ENCODE peak calls at places on chromosomes 4 and X, in nine cellular contexts. One of them, this sample, is unnamed.

GRCh38 chr4:893995-894705 is 38.0 kb downstream of the GAK start:
- DNase-seq in psoas muscle: no peak
- DNase-seq in HTR-8/SVneo: no peak
- DNase-seq in NCI-H460: no peak
- DNase-seq in NCI-H1930: no peak
- DNase-seq in T-helper 17 cell: no peak
- DNase-seq in heart right ventricle: no peak
- DNase-seq in mesenteric fat pad: no peak
- DNase-seq in EL: no peak
- DNase-seq in this sample: no peak

GRCh38 chr4:38387348-38387747 is 276.7 kb upstream of the KLF3 start:
- DNase-seq in T-helper 17 cell: no peak
- DNase-seq in HTR-8/SVneo: no peak
- DNase-seq in NCI-H460: no peak
- DNase-seq in psoas muscle: peak; percentile 64
- DNase-seq in mesenteric fat pad: no peak
- DNase-seq in heart right ventricle: peak; percentile 26
- DNase-seq in NCI-H1930: no peak
- DNase-seq in EL: no peak
- DNase-seq in this sample: peak; percentile 39

GRCh38 chr4:89528525-89529133 is 221.0 kb upstream of the GPRIN3 start:
- DNase-seq in psoas muscle: no peak
- DNase-seq in NCI-H1930: no peak
- DNase-seq in mesenteric fat pad: no peak
- DNase-seq in T-helper 17 cell: no peak
- DNase-seq in HTR-8/SVneo: no peak
- DNase-seq in NCI-H460: no peak
- DNase-seq in EL: no peak
- DNase-seq in heart right ventricle: no peak
- DNase-seq in this sample: no peak

GRCh38 chr4:16582526-16582925 is 315.9 kb downstream of the LDB2 start:
- DNase-seq in T-helper 17 cell: no peak
- DNase-seq in EL: peak; percentile 8
- DNase-seq in HTR-8/SVneo: no peak
- DNase-seq in NCI-H460: no peak
- DNase-seq in mesenteric fat pad: no peak
- DNase-seq in NCI-H1930: no peak
- DNase-seq in psoas muscle: no peak
- DNase-seq in heart right ventricle: no peak
- DNase-seq in this sample: no peak

GRCh38 chr4:123939621-123940020 is 543.0 kb downstream of the SPRY1 start:
- DNase-seq in NCI-H1930: no peak
- DNase-seq in HTR-8/SVneo: peak; percentile 74
- DNase-seq in mesenteric fat pad: no peak
- DNase-seq in psoas muscle: no peak
- DNase-seq in heart right ventricle: no peak
- DNase-seq in T-helper 17 cell: no peak
- DNase-seq in NCI-H460: no peak
- DNase-seq in EL: peak; percentile 80
- DNase-seq in this sample: peak; percentile 85

GRCh38 chrX:125436855-125437254 is 117.2 kb downstream of the TEX13C start:
- DNase-seq in NCI-H460: no peak
- DNase-seq in NCI-H1930: peak; percentile 3
- DNase-seq in mesenteric fat pad: no peak
- DNase-seq in T-helper 17 cell: no peak
- DNase-seq in heart right ventricle: no peak
- DNase-seq in HTR-8/SVneo: no peak
- DNase-seq in psoas muscle: no peak
- DNase-seq in EL: no peak
- DNase-seq in this sample: peak; percentile 3

GRCh38 chr4:99336553-99336952 is 15.4 kb upstream of the ADH1B start:
- DNase-seq in mesenteric fat pad: no peak
- DNase-seq in HTR-8/SVneo: no peak
- DNase-seq in heart right ventricle: no peak
- DNase-seq in psoas muscle: no peak
- DNase-seq in NCI-H460: no peak
- DNase-seq in T-helper 17 cell: no peak
- DNase-seq in EL: no peak
- DNase-seq in NCI-H1930: no peak
- DNase-seq in this sample: no peak

GRCh38 chrX:115898382-115899001 is 272.1 kb upstream of the AGTR2 start:
- DNase-seq in heart right ventricle: no peak
- DNase-seq in psoas muscle: peak; percentile 81
- DNase-seq in EL: no peak
- DNase-seq in T-helper 17 cell: no peak
- DNase-seq in mesenteric fat pad: no peak
- DNase-seq in HTR-8/SVneo: no peak
- DNase-seq in NCI-H460: no peak
- DNase-seq in NCI-H1930: peak; percentile 15
- DNase-seq in this sample: no peak

GRCh38 chr4:80240976-80241375 is 25.5 kb upstream of the FGF5 start:
- DNase-seq in mesenteric fat pad: no peak
- DNase-seq in psoas muscle: no peak
- DNase-seq in HTR-8/SVneo: peak; percentile 30
- DNase-seq in NCI-H1930: no peak
- DNase-seq in EL: peak; percentile 58
- DNase-seq in heart right ventricle: no peak
- DNase-seq in T-helper 17 cell: no peak
- DNase-seq in NCI-H460: no peak
- DNase-seq in this sample: no peak

GRCh38 chr4:87002682-87003043 is 67.9 kb downstream of the AFF1 start:
- DNase-seq in EL: no peak
- DNase-seq in NCI-H460: no peak
- DNase-seq in T-helper 17 cell: no peak
- DNase-seq in NCI-H1930: no peak
- DNase-seq in psoas muscle: no peak
- DNase-seq in mesenteric fat pad: no peak
- DNase-seq in HTR-8/SVneo: no peak
- DNase-seq in heart right ventricle: no peak
- DNase-seq in this sample: no peak

GRCh38 chr4:119682080-119682479 is 53.5 kb upstream of the PDE5A start:
- DNase-seq in NCI-H1930: peak; percentile 91
- DNase-seq in EL: no peak
- DNase-seq in NCI-H460: no peak
- DNase-seq in psoas muscle: no peak
- DNase-seq in HTR-8/SVneo: no peak
- DNase-seq in heart right ventricle: no peak
- DNase-seq in mesenteric fat pad: no peak
- DNase-seq in T-helper 17 cell: no peak
- DNase-seq in this sample: no peak

GRCh38 chr4:70863099-70863790 is 23.6 kb upstream of the GRSF1 start:
- DNase-seq in mesenteric fat pad: no peak
- DNase-seq in T-helper 17 cell: no peak
- DNase-seq in psoas muscle: no peak
- DNase-seq in HTR-8/SVneo: no peak
- DNase-seq in NCI-H1930: no peak
- DNase-seq in EL: no peak
- DNase-seq in NCI-H460: no peak
- DNase-seq in heart right ventricle: no peak
- DNase-seq in this sample: peak; percentile 43

GRCh38 chrX:52346462-52347165 is 22.2 kb upstream of the XAGE2 start:
- DNase-seq in heart right ventricle: no peak
- DNase-seq in HTR-8/SVneo: no peak
- DNase-seq in NCI-H1930: no peak
- DNase-seq in EL: peak; percentile 5
- DNase-seq in mesenteric fat pad: no peak
- DNase-seq in psoas muscle: no peak
- DNase-seq in NCI-H460: no peak
- DNase-seq in T-helper 17 cell: no peak
- DNase-seq in this sample: peak; percentile 83

GRCh38 chr4:80694178-80694577 is 336.3 kb upstream of the BMP3 start:
- DNase-seq in NCI-H460: no peak
- DNase-seq in psoas muscle: no peak
- DNase-seq in HTR-8/SVneo: no peak
- DNase-seq in NCI-H1930: peak; percentile 41
- DNase-seq in heart right ventricle: no peak
- DNase-seq in T-helper 17 cell: no peak
- DNase-seq in mesenteric fat pad: no peak
- DNase-seq in EL: no peak
- DNase-seq in this sample: peak; percentile 66

GRCh38 chr4:179867300-179867878 is 2375.8 kb upstream of the TENM3 start:
- DNase-seq in NCI-H1930: no peak
- DNase-seq in NCI-H460: peak; percentile 61
- DNase-seq in psoas muscle: no peak
- DNase-seq in heart right ventricle: peak; percentile 1
- DNase-seq in mesenteric fat pad: no peak
- DNase-seq in HTR-8/SVneo: peak; percentile 56
- DNase-seq in EL: peak; percentile 0
- DNase-seq in T-helper 17 cell: no peak
- DNase-seq in this sample: peak; percentile 24

GRCh38 chr4:88613417-88613875 is 21.2 kb downstream of the HERC3 start:
- DNase-seq in NCI-H1930: no peak
- DNase-seq in HTR-8/SVneo: no peak
- DNase-seq in heart right ventricle: no peak
- DNase-seq in psoas muscle: no peak
- DNase-seq in T-helper 17 cell: no peak
- DNase-seq in EL: no peak
- DNase-seq in NCI-H460: no peak
- DNase-seq in mesenteric fat pad: no peak
- DNase-seq in this sample: peak; percentile 55

GRCh38 chrX:73817381-73818199 is 254.6 kb downstream of the CHIC1 start:
- DNase-seq in mesenteric fat pad: no peak
- DNase-seq in heart right ventricle: no peak
- DNase-seq in HTR-8/SVneo: no peak
- DNase-seq in psoas muscle: no peak
- DNase-seq in NCI-H1930: no peak
- DNase-seq in EL: peak; percentile 19
- DNase-seq in T-helper 17 cell: no peak
- DNase-seq in NCI-H460: no peak
- DNase-seq in this sample: no peak

GRCh38 chr4:96383349-96383748 is 543.5 kb downstream of the PDHA2 start:
- DNase-seq in EL: no peak
- DNase-seq in NCI-H460: no peak
- DNase-seq in HTR-8/SVneo: no peak
- DNase-seq in T-helper 17 cell: no peak
- DNase-seq in psoas muscle: no peak
- DNase-seq in mesenteric fat pad: no peak
- DNase-seq in heart right ventricle: no peak
- DNase-seq in NCI-H1930: no peak
- DNase-seq in this sample: no peak

GRCh38 chr4:91840359-91840758 is 463.4 kb upstream of the GRID2 start:
- DNase-seq in EL: no peak
- DNase-seq in heart right ventricle: no peak
- DNase-seq in NCI-H460: no peak
- DNase-seq in T-helper 17 cell: no peak
- DNase-seq in NCI-H1930: no peak
- DNase-seq in mesenteric fat pad: no peak
- DNase-seq in psoas muscle: no peak
- DNase-seq in HTR-8/SVneo: no peak
- DNase-seq in this sample: peak; percentile 2

GRCh38 chr4:47490550-47490949 is 5.5 kb downstream of the ATP10D start:
- DNase-seq in mesenteric fat pad: no peak
- DNase-seq in heart right ventricle: no peak
- DNase-seq in NCI-H1930: no peak
- DNase-seq in HTR-8/SVneo: no peak
- DNase-seq in NCI-H460: peak; percentile 13
- DNase-seq in EL: peak; percentile 36
- DNase-seq in psoas muscle: no peak
- DNase-seq in T-helper 17 cell: no peak
- DNase-seq in this sample: peak; percentile 79

GRCh38 chr4:26131053-26131452 is 189.8 kb upstream of the RBPJ start:
- DNase-seq in EL: no peak
- DNase-seq in psoas muscle: no peak
- DNase-seq in NCI-H1930: no peak
- DNase-seq in heart right ventricle: no peak
- DNase-seq in T-helper 17 cell: peak; percentile 16
- DNase-seq in HTR-8/SVneo: no peak
- DNase-seq in mesenteric fat pad: no peak
- DNase-seq in NCI-H460: no peak
- DNase-seq in this sample: no peak

GRCh38 chr4:161343188-161343950 is 820.4 kb downstream of the FSTL5 start:
- DNase-seq in HTR-8/SVneo: no peak
- DNase-seq in mesenteric fat pad: no peak
- DNase-seq in EL: no peak
- DNase-seq in heart right ventricle: no peak
- DNase-seq in T-helper 17 cell: no peak
- DNase-seq in NCI-H460: no peak
- DNase-seq in NCI-H1930: no peak
- DNase-seq in psoas muscle: no peak
- DNase-seq in this sample: no peak

GRCh38 chr4:112361181-112361791 is 64.1 kb downstream of the ALPK1 start:
- DNase-seq in NCI-H460: no peak
- DNase-seq in heart right ventricle: no peak
- DNase-seq in NCI-H1930: no peak
- DNase-seq in mesenteric fat pad: no peak
- DNase-seq in HTR-8/SVneo: no peak
- DNase-seq in EL: peak; percentile 13
- DNase-seq in T-helper 17 cell: no peak
- DNase-seq in psoas muscle: no peak
- DNase-seq in this sample: peak; percentile 42

GRCh38 chr4:40662962-40663604 is 33.4 kb upstream of the RBM47 start:
- DNase-seq in mesenteric fat pad: no peak
- DNase-seq in HTR-8/SVneo: peak; percentile 13
- DNase-seq in T-helper 17 cell: no peak
- DNase-seq in EL: peak; percentile 64
- DNase-seq in heart right ventricle: no peak
- DNase-seq in NCI-H460: no peak
- DNase-seq in NCI-H1930: peak; percentile 62
- DNase-seq in psoas muscle: no peak
- DNase-seq in this sample: peak; percentile 93

GRCh38 chr4:77582151-77582550 is 23.5 kb upstream of the CXCL13 start:
- DNase-seq in heart right ventricle: no peak
- DNase-seq in NCI-H460: no peak
- DNase-seq in HTR-8/SVneo: no peak
- DNase-seq in T-helper 17 cell: no peak
- DNase-seq in psoas muscle: no peak
- DNase-seq in NCI-H1930: no peak
- DNase-seq in EL: peak; percentile 11
- DNase-seq in mesenteric fat pad: no peak
- DNase-seq in this sample: no peak

GRCh38 chrX:40845331-40845911 is 110.1 kb upstream of the MED14 start:
- DNase-seq in T-helper 17 cell: no peak
- DNase-seq in psoas muscle: no peak
- DNase-seq in heart right ventricle: no peak
- DNase-seq in HTR-8/SVneo: peak; percentile 53
- DNase-seq in NCI-H1930: no peak
- DNase-seq in EL: peak; percentile 89
- DNase-seq in mesenteric fat pad: no peak
- DNase-seq in NCI-H460: no peak
- DNase-seq in this sample: peak; percentile 17

GRCh38 chr4:123621072-123621705 is 224.6 kb downstream of the SPRY1 start:
- DNase-seq in psoas muscle: no peak
- DNase-seq in NCI-H1930: no peak
- DNase-seq in T-helper 17 cell: no peak
- DNase-seq in NCI-H460: no peak
- DNase-seq in mesenteric fat pad: no peak
- DNase-seq in heart right ventricle: no peak
- DNase-seq in EL: no peak
- DNase-seq in HTR-8/SVneo: no peak
- DNase-seq in this sample: no peak

GRCh38 chr4:168853770-168854169 is 156.3 kb downstream of the CBR4 start:
- DNase-seq in psoas muscle: no peak
- DNase-seq in NCI-H460: no peak
- DNase-seq in heart right ventricle: no peak
- DNase-seq in mesenteric fat pad: no peak
- DNase-seq in NCI-H1930: no peak
- DNase-seq in EL: no peak
- DNase-seq in T-helper 17 cell: no peak
- DNase-seq in HTR-8/SVneo: no peak
- DNase-seq in this sample: no peak